ENCODE peak calls at places on chromosome 2, in ten cellular contexts. One of them, this sample, is unnamed.

GRCh38 chr2:17995594-17995993 is 117.1 kb downstream of the KCNS3 start:
- DNase-seq in cardiac fibroblast: no peak
- DNase-seq in fibroblast of lung: no peak
- DNase-seq in DND-41: no peak
- DNase-seq in upper lobe of right lung: no peak
- DNase-seq in PC-9: no peak
- DNase-seq in left lung: no peak
- DNase-seq in tibial artery: no peak
- DNase-seq in astrocyte of the cerebellum: no peak
- DNase-seq in keratinocyte: no peak
- DNase-seq in this sample: no peak

GRCh38 chr2:120341977-120342376 is 4.0 kb upstream of the INHBB start:
- DNase-seq in cardiac fibroblast: no peak
- DNase-seq in left lung: peak
- DNase-seq in keratinocyte: no peak
- DNase-seq in fibroblast of lung: no peak
- DNase-seq in astrocyte of the cerebellum: no peak
- DNase-seq in tibial artery: no peak
- DNase-seq in PC-9: no peak
- DNase-seq in DND-41: no peak
- DNase-seq in upper lobe of right lung: no peak
- DNase-seq in this sample: no peak

GRCh38 chr2:238915596-238915995 is 67.7 kb downstream of the TWIST2 start:
- DNase-seq in keratinocyte: no peak
- DNase-seq in left lung: peak
- DNase-seq in tibial artery: peak
- DNase-seq in PC-9: no peak
- DNase-seq in upper lobe of right lung: no peak
- DNase-seq in astrocyte of the cerebellum: no peak
- DNase-seq in DND-41: no peak
- DNase-seq in fibroblast of lung: no peak
- DNase-seq in cardiac fibroblast: no peak
- DNase-seq in this sample: no peak

GRCh38 chr2:84946204-84947009 is 24.6 kb upstream of the KCMF1 start:
- DNase-seq in fibroblast of lung: no peak
- DNase-seq in cardiac fibroblast: peak
- DNase-seq in left lung: peak
- DNase-seq in PC-9: peak
- DNase-seq in DND-41: no peak
- DNase-seq in keratinocyte: peak
- DNase-seq in tibial artery: peak
- DNase-seq in upper lobe of right lung: no peak
- DNase-seq in astrocyte of the cerebellum: no peak
- DNase-seq in this sample: peak

GRCh38 chr2:128446866-128447537 is 128.3 kb upstream of the HS6ST1 start:
- DNase-seq in keratinocyte: no peak
- DNase-seq in upper lobe of right lung: peak
- DNase-seq in PC-9: no peak
- DNase-seq in cardiac fibroblast: no peak
- DNase-seq in astrocyte of the cerebellum: no peak
- DNase-seq in tibial artery: peak
- DNase-seq in left lung: peak
- DNase-seq in fibroblast of lung: no peak
- DNase-seq in DND-41: peak
- DNase-seq in this sample: no peak

GRCh38 chr2:68993660-68994059 is 19.2 kb downstream of the GKN1 start:
- DNase-seq in left lung: no peak
- DNase-seq in astrocyte of the cerebellum: no peak
- DNase-seq in DND-41: no peak
- DNase-seq in upper lobe of right lung: no peak
- DNase-seq in keratinocyte: no peak
- DNase-seq in fibroblast of lung: no peak
- DNase-seq in tibial artery: no peak
- DNase-seq in cardiac fibroblast: no peak
- DNase-seq in PC-9: no peak
- DNase-seq in this sample: no peak

GRCh38 chr2:31337197-31337596 is 77.3 kb downstream of the XDH start:
- DNase-seq in cardiac fibroblast: peak
- DNase-seq in tibial artery: no peak
- DNase-seq in astrocyte of the cerebellum: no peak
- DNase-seq in fibroblast of lung: peak
- DNase-seq in DND-41: no peak
- DNase-seq in upper lobe of right lung: no peak
- DNase-seq in PC-9: no peak
- DNase-seq in keratinocyte: no peak
- DNase-seq in left lung: no peak
- DNase-seq in this sample: no peak

GRCh38 chr2:8324164-8324848 is 357.6 kb upstream of the ID2 start:
- DNase-seq in astrocyte of the cerebellum: no peak
- DNase-seq in fibroblast of lung: peak
- DNase-seq in upper lobe of right lung: no peak
- DNase-seq in cardiac fibroblast: no peak
- DNase-seq in DND-41: peak
- DNase-seq in tibial artery: no peak
- DNase-seq in keratinocyte: no peak
- DNase-seq in left lung: no peak
- DNase-seq in PC-9: no peak
- DNase-seq in this sample: no peak

GRCh38 chr2:27019459-27020336 is 13.1 kb upstream of the TMEM214 start:
- DNase-seq in PC-9: no peak
- DNase-seq in DND-41: no peak
- DNase-seq in keratinocyte: no peak
- DNase-seq in left lung: no peak
- DNase-seq in fibroblast of lung: no peak
- DNase-seq in upper lobe of right lung: no peak
- DNase-seq in tibial artery: peak
- DNase-seq in cardiac fibroblast: no peak
- DNase-seq in astrocyte of the cerebellum: no peak
- DNase-seq in this sample: no peak

GRCh38 chr2:68250652-68251186 is 1.6 kb downstream of the PPP3R1 start:
- DNase-seq in PC-9: no peak
- DNase-seq in upper lobe of right lung: no peak
- DNase-seq in left lung: no peak
- DNase-seq in cardiac fibroblast: no peak
- DNase-seq in fibroblast of lung: no peak
- DNase-seq in tibial artery: no peak
- DNase-seq in astrocyte of the cerebellum: no peak
- DNase-seq in DND-41: no peak
- DNase-seq in keratinocyte: no peak
- DNase-seq in this sample: peak

GRCh38 chr2:219207254-219207883 is 787 bp downstream of the ZFAND2B start:
- DNase-seq in upper lobe of right lung: no peak
- DNase-seq in fibroblast of lung: no peak
- DNase-seq in keratinocyte: no peak
- DNase-seq in DND-41: no peak
- DNase-seq in cardiac fibroblast: no peak
- DNase-seq in left lung: no peak
- DNase-seq in tibial artery: no peak
- DNase-seq in astrocyte of the cerebellum: no peak
- DNase-seq in PC-9: no peak
- DNase-seq in this sample: no peak

GRCh38 chr2:219205165-219205538 is 1.4 kb upstream of the ZFAND2B start:
- DNase-seq in DND-41: no peak
- DNase-seq in tibial artery: no peak
- DNase-seq in fibroblast of lung: no peak
- DNase-seq in keratinocyte: no peak
- DNase-seq in cardiac fibroblast: no peak
- DNase-seq in upper lobe of right lung: no peak
- DNase-seq in PC-9: no peak
- DNase-seq in left lung: no peak
- DNase-seq in astrocyte of the cerebellum: no peak
- DNase-seq in this sample: no peak

GRCh38 chr2:219205981-219206441 is 571 bp upstream of the ZFAND2B start:
- DNase-seq in cardiac fibroblast: no peak
- DNase-seq in upper lobe of right lung: no peak
- DNase-seq in DND-41: no peak
- DNase-seq in tibial artery: no peak
- DNase-seq in fibroblast of lung: no peak
- DNase-seq in left lung: no peak
- DNase-seq in astrocyte of the cerebellum: no peak
- DNase-seq in PC-9: no peak
- DNase-seq in keratinocyte: no peak
- DNase-seq in this sample: no peak

GRCh38 chr2:219207884-219208740 is 1.5 kb downstream of the ZFAND2B start:
- DNase-seq in left lung: no peak
- DNase-seq in PC-9: no peak
- DNase-seq in tibial artery: no peak
- DNase-seq in cardiac fibroblast: peak
- DNase-seq in astrocyte of the cerebellum: no peak
- DNase-seq in upper lobe of right lung: no peak
- DNase-seq in keratinocyte: no peak
- DNase-seq in DND-41: no peak
- DNase-seq in fibroblast of lung: peak
- DNase-seq in this sample: peak

GRCh38 chr2:219206442-219207253 is at the start of gene ZFAND2B:
- DNase-seq in cardiac fibroblast: peak
- DNase-seq in left lung: peak
- DNase-seq in DND-41: peak
- DNase-seq in astrocyte of the cerebellum: peak
- DNase-seq in fibroblast of lung: peak
- DNase-seq in PC-9: peak
- DNase-seq in keratinocyte: no peak
- DNase-seq in tibial artery: peak
- DNase-seq in upper lobe of right lung: peak
- DNase-seq in this sample: peak
- TF ChIP-seq CTCF in cardiac fibroblast: peak
- TF ChIP-seq CTCF in left lung: no peak
- TF ChIP-seq CTCF in DND-41: no peak
- TF ChIP-seq CTCF in astrocyte of the cerebellum: no peak
- TF ChIP-seq CTCF in fibroblast of lung: no peak
- TF ChIP-seq CTCF in PC-9: no peak
- TF ChIP-seq CTCF in keratinocyte: no peak
- TF ChIP-seq CTCF in tibial artery: peak
- TF ChIP-seq CTCF in upper lobe of right lung: peak
- TF ChIP-seq CTCF in this sample: peak

DNA sequence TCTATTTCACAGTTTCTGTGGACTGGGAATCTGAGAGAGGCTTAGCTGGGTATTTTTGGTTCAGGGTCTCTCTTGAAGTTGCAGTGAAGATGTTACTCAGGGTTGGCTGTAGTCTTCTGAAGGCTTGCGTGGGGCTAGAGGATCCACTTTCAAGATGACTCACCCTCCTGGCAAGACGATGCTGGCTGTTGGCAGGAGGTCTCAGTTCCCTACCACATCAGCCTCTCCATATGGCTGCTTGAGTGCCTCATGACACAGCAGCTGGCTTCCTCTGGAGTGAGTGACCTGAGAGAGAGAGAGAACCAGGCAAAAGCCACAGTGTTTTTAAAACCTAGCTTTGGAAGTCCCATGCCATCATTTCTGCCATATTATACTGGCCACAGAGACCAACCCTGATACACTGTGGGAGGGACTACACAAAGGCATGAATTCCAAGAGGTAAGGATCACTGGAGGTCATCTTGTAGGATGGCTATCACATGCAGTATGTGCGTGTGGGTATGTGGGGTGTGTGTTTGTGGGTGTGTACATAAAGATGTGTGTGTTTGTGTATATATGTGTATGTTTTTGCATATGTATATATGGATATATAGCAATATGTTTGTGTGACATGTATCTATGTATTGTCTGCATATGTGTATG is 25.1 kb downstream of the DNPEP start:
- DNase-seq in astrocyte of the cerebellum: peak
- DNase-seq in DND-41: no peak
- DNase-seq in cardiac fibroblast: peak
- DNase-seq in upper lobe of right lung: no peak
- DNase-seq in PC-9: no peak
- DNase-seq in fibroblast of lung: peak
- DNase-seq in left lung: no peak
- DNase-seq in keratinocyte: no peak
- DNase-seq in tibial artery: peak
- DNase-seq in this sample: peak
- H3K4me3 ChIP-seq in astrocyte of the cerebellum: no peak
- H3K4me3 ChIP-seq in DND-41: no peak
- H3K4me3 ChIP-seq in cardiac fibroblast: no peak
- H3K4me3 ChIP-seq in upper lobe of right lung: no peak
- H3K4me3 ChIP-seq in PC-9: no peak
- H3K4me3 ChIP-seq in fibroblast of lung: no peak
- H3K4me3 ChIP-seq in left lung: no peak
- H3K4me3 ChIP-seq in keratinocyte: no peak
- H3K4me3 ChIP-seq in tibial artery: no peak
- H3K4me3 ChIP-seq in this sample: no peak

DNA sequence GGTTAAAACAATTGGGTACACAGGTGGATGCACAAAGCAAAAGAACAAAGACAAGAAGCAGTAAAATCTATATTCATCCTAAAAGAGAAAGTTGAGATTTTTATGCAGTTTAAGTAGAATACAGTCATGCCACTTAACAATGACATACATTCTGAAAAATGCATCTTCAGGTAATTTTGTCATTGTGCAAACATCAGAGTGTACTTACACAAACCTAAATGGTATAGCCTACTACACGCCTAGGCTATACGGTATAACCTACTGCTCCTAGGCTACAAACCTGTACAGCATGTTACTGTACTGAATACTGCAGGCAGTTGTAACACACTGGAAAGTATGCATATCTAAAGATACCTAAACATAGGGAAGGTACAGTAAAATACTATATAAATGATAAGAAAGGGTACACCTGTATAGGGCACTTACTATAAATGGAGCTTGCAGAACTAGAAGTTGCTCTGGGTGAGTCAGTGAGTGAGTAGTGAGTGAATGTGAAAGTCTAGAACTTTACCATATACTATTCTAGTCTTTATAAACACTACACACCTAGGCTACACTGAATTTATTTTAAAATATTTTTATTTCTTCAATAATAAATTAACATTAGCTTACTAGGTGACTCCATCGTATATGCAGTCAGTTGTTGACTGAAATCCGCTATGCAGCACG is 132.9 kb downstream of the BARD1 start:
- DNase-seq in cardiac fibroblast: no peak
- DNase-seq in upper lobe of right lung: no peak
- DNase-seq in left lung: no peak
- DNase-seq in astrocyte of the cerebellum: no peak
- DNase-seq in tibial artery: no peak
- DNase-seq in DND-41: no peak
- DNase-seq in fibroblast of lung: no peak
- DNase-seq in PC-9: peak
- DNase-seq in keratinocyte: no peak
- DNase-seq in this sample: peak
- TF ChIP-seq CTCF in cardiac fibroblast: no peak
- TF ChIP-seq CTCF in upper lobe of right lung: no peak
- TF ChIP-seq CTCF in left lung: no peak
- TF ChIP-seq CTCF in astrocyte of the cerebellum: no peak
- TF ChIP-seq CTCF in tibial artery: no peak
- TF ChIP-seq CTCF in DND-41: no peak
- TF ChIP-seq CTCF in fibroblast of lung: no peak
- TF ChIP-seq CTCF in PC-9: no peak
- TF ChIP-seq CTCF in keratinocyte: no peak
- TF ChIP-seq CTCF in this sample: no peak

DNA sequence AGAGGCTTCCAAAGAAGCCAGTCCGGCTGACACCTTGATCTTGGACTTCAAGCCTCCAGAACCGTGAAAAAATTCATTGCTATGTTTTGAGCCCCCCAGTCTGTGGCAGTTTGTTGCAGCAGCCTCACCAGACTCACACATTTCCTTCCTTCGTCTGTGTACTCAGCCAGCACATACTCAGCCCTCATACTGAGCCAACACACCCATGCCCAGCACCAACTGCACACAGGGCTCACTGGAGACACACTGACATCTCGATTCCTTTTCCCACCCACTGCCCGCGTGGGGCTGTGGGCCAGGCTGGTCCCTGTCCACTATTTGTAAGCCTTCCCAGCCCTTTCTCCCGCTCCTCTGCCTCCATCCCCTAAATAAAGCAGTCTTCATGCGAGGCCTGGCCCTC is 24.1 kb upstream of the NMUR1 start:
- DNase-seq in cardiac fibroblast: peak
- DNase-seq in left lung: no peak
- DNase-seq in upper lobe of right lung: no peak
- DNase-seq in astrocyte of the cerebellum: no peak
- DNase-seq in keratinocyte: no peak
- DNase-seq in DND-41: peak
- DNase-seq in fibroblast of lung: no peak
- DNase-seq in tibial artery: no peak
- DNase-seq in PC-9: no peak
- DNase-seq in this sample: no peak
- H3K4me3 ChIP-seq in cardiac fibroblast: peak
- H3K4me3 ChIP-seq in left lung: peak
- H3K4me3 ChIP-seq in upper lobe of right lung: peak
- H3K4me3 ChIP-seq in astrocyte of the cerebellum: no peak
- H3K4me3 ChIP-seq in keratinocyte: no peak
- H3K4me3 ChIP-seq in DND-41: no peak
- H3K4me3 ChIP-seq in fibroblast of lung: peak
- H3K4me3 ChIP-seq in tibial artery: peak
- H3K4me3 ChIP-seq in PC-9: no peak
- H3K4me3 ChIP-seq in this sample: no peak

This sample was measured in epithelial cell of esophagus.